ENCODE peak calls at places on chromosomes 4 and X, in six cellular contexts. Z is colonic mucosa; O is PC-3; Q is fibroblast of pulmonary artery; B is A549; Y is CD8-positive, alpha-beta memory T cell. N is an unnamed sample.

GRCh38 chr4:7166981-7167700 is 25.2 kb upstream of the SORCS2 start:
- DNase-seq in Z (no peak), O (no peak), Q (no peak), B (no peak), Y (no peak), N (no peak)

GRCh38 chr4:69322055-69322454 is 41.8 kb downstream of the UGT2B28 start:
- DNase-seq in Z (no peak), O (peak), Q (peak), B (no peak), Y (no peak), N (no peak)

GRCh38 chrX:106286053-106286650 is 118.0 kb downstream of the PWWP3B start:
- DNase-seq in Z (no peak), O (peak), Q (peak), B (no peak), Y (no peak), N (no peak)

GRCh38 chrX:147803948-147804347 is 107.8 kb upstream of the FMR1 start:
- DNase-seq in Z (no peak), O (peak), Q (peak), B (peak), Y (no peak), N (no peak)

GRCh38 chr4:85776579-85776978 is 301.6 kb downstream of the ARHGAP24 start:
- DNase-seq in Z (no peak), O (peak), Q (peak), B (no peak), Y (no peak), N (no peak)

GRCh38 chr4:36399762-36400353 is 118.4 kb downstream of the DTHD1 start:
- DNase-seq in Z (peak), O (peak), Q (peak), B (no peak), Y (peak), N (peak)

GRCh38 chr4:25650271-25650670 is 5.4 kb upstream of the SLC34A2 start:
- DNase-seq in Z (no peak), O (no peak), Q (no peak), B (no peak), Y (no peak), N (no peak)

GRCh38 chrX:133369065-133369464 is 46.2 kb downstream of the GPC4 start:
- DNase-seq in Z (no peak), O (no peak), Q (no peak), B (no peak), Y (no peak), N (no peak)

GRCh38 chr4:112140536-112140935 is 4.7 kb upstream of the FAM241A start:
- DNase-seq in Z (no peak), O (no peak), Q (peak), B (no peak), Y (no peak), N (no peak)

GRCh38 chrX:17472424-17472823 is 97.4 kb downstream of the NHS start:
- DNase-seq in Z (no peak), O (no peak), Q (no peak), B (no peak), Y (no peak), N (no peak)

GRCh38 chr4:26692014-26692726 is 108.3 kb downstream of the TBC1D19 start:
- DNase-seq in Z (no peak), O (peak), Q (no peak), B (no peak), Y (no peak), N (no peak)

GRCh38 chrX:139924696-139925094 is 8.2 kb downstream of the ATP11C start:
- DNase-seq in Z (no peak), O (no peak), Q (no peak), B (no peak), Y (no peak), N (no peak)

GRCh38 chr4:137359691-137360315 is 172.5 kb downstream of the PCDH18 start:
- DNase-seq in Z (no peak), O (no peak), Q (no peak), B (no peak), Y (no peak), N (no peak)

GRCh38 chr4:71449878-71450277 is 111.1 kb downstream of the SLC4A4 start:
- DNase-seq in Z (no peak), O (no peak), Q (no peak), B (no peak), Y (no peak), N (no peak)
- H3K4me3 ChIP-seq in Z (no peak), O (no peak), Q (no peak), B (no peak), Y (no peak), N (no peak)

DNA sequence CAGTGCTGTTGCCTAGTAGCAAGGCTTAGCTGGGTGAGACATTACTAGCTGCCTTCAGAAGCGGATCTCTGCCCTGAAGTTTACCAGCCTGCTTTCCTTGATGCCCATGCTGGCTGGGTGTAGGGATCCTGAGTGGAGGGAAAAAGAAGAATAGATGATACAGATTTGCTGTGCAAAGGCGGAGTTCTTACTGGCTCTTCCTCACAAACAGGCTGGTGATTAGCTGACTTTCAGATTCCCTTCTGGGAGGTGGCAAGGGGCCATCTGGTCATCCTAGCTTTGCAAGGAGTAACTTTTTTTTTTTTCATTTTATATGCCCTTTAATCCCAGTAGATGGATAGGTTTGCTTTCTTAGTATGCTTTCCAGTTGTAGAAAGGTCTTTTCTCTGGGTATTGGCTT is 44.8 kb downstream of the SMARCA5 start:
- DNase-seq in Z (no peak), O (no peak), Q (no peak), B (no peak), Y (no peak), N (no peak)
- H3K4me3 ChIP-seq in Z (no peak), O (no peak), Q (no peak), B (no peak), Y (no peak), N (no peak)

DNA sequence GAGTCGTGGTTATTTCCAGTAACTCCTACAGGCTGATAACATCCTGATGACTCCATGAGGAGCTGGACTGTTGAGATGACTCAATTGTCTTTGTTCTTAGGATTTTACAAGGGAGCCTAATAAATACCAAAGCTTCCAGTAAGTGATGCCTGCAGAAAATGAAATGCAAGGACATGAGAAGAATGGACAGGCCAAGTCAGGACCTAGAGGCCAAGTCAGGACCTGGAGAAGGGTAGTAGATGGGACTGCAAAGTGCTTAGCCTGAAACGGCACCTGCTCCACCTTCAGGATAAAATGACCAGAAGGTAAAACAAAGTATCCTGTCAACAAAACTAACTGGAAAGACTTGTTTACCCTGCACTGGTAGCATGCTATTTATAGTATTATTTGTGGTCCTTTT is 6.4 kb upstream of the SLC10A6 start:
- DNase-seq in Z (no peak), O (peak), Q (peak), B (no peak), Y (no peak), N (no peak)
- H3K4me3 ChIP-seq in Z (no peak), O (peak), Q (no peak), B (no peak), Y (no peak), N (no peak)

GRCh38 chr4:173917255-173917960 is 366.1 kb downstream of the FBXO8 start:
- DNase-seq in Z (no peak), O (no peak), Q (peak), B (no peak), Y (no peak), N (no peak)
- H3K4me3 ChIP-seq in Z (no peak), O (no peak), Q (no peak), B (no peak), Y (no peak), N (no peak)

DNA sequence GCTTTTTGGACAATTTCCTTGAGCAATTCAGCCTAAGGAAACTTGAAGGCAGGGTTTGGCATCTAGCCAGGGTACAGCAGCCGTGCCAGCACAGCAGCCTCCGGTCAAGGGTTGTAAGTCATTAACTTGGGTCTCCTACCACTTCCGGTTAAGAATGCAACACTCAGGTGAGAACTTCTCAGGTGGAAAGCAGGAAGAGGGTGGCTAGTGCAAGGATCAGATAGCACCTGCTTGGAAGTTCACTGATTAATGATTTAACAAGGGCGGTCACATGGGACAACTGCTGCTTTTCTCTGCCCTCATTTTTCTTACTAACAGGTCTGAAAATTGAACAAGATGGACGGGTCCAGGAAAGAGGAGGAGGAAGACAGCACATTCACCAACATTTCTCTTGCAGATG is 30.1 kb upstream of the SCOC start:
- DNase-seq in Z (peak), O (peak), Q (peak), B (peak), Y (no peak), N (no peak)
- H3K4me3 ChIP-seq in Z (no peak), O (no peak), Q (no peak), B (peak), Y (no peak), N (no peak)

GRCh38 chr4:15777697-15778096 is 431 bp upstream of the CD38 start:
- DNase-seq in Z (no peak), O (no peak), Q (no peak), B (no peak), Y (no peak), N (no peak)
- H3K4me3 ChIP-seq in Z (no peak), O (no peak), Q (no peak), B (peak), Y (peak), N (peak)

GRCh38 chrX:1462596-1463251 is 10.0 kb upstream of the ASMTL start:
- DNase-seq in Z (no peak), O (peak), Q (peak), B (no peak), Y (peak), N (peak)

GRCh38 chrX:1466232-1466661 is 13.5 kb upstream of the ASMTL start:
- DNase-seq in Z (peak), O (no peak), Q (no peak), B (no peak), Y (no peak), N (no peak)

GRCh38 chrX:1463581-1464281 is 11.0 kb upstream of the ASMTL start:
- DNase-seq in Z (no peak), O (no peak), Q (no peak), B (no peak), Y (no peak), N (peak)

GRCh38 chrX:1465261-1466231 is 12.8 kb upstream of the ASMTL start:
- DNase-seq in Z (peak), O (no peak), Q (no peak), B (no peak), Y (no peak), N (peak)

DNA sequence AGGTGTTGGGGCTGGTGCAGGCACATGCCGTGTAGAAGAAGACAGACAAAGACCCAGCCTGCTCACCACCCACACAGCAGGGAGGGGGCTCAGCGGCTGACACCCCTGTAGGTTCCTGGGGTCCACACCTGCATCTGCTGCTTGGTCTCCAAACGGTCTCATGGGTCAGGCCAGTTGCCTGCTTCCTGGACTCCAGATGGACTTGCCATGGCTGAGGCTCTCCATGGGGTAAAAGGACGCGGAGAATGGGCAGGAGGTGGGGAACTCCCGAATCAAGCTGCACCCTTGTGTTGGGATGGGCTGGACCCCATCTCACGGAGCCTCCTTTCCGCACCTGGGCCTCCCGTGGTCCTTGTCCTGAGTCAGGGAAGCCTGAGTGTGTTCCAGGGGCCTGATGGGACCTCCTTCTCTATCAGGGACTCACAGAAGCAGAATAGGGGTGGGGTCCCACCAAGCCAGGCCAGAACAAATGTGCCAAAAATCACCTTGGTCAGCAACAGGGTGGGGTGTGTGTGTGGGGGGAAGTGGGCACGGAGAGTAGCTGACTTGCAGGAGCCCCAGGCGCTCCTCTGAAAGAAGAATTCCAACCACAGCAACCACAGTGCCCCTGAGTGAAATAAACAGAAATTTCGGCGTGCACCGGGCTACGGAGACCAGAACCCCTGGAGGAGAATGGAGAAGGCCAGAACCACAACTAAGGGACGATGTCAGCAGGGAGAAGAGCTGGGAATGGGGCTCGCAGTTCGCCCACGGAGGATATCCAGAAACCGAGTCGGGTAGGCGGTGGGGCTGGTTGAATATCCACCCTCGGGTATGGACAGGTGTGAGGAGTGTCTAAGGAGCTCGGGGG is 11.8 kb upstream of the ASMTL start:
- DNase-seq in Z (no peak), O (no peak), Q (no peak), B (no peak), Y (peak), N (peak)
- H3K4me3 ChIP-seq in Z (no peak), O (no peak), Q (no peak), B (no peak), Y (peak), N (peak)

DNA sequence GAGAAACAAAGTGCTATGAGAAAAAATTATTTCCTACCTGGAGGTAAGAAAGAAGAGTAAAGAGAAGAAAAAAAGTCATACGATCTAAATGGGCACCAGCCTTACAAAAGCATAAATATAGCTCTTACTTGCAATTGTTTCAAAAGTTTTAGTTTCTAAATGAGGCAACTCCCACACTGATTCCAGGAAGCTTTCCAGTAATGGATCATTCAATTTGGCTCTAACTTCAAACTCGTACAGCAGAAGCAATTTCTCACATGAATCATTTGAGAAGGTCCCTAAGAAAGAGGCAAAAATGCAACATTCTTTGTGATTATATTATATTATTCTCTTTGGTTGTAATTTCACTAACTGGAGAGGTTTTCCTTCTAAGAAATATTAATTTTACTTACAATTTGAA is 109.9 kb downstream of the DLG3 start:
- DNase-seq in Z (no peak), O (no peak), Q (peak), B (no peak), Y (no peak), N (no peak)
- H3K4me3 ChIP-seq in Z (no peak), O (no peak), Q (no peak), B (no peak), Y (no peak), N (no peak)

GRCh38 chr4:102823464-102823863 is 3.9 kb downstream of the UBE2D3 start:
- DNase-seq in Z (no peak), O (no peak), Q (no peak), B (no peak), Y (no peak), N (no peak)

GRCh38 chr4:102819588-102820365 is 7.6 kb downstream of the UBE2D3 start:
- DNase-seq in Z (no peak), O (no peak), Q (no peak), B (no peak), Y (peak), N (no peak)

GRCh38 chr4:102815981-102816380 is 11.4 kb downstream of the UBE2D3 start:
- DNase-seq in Z (no peak), O (peak), Q (peak), B (peak), Y (no peak), N (no peak)

GRCh38 chr4:102817021-102817605 is 10.2 kb downstream of the UBE2D3 start:
- DNase-seq in Z (no peak), O (no peak), Q (no peak), B (no peak), Y (no peak), N (no peak)

DNA sequence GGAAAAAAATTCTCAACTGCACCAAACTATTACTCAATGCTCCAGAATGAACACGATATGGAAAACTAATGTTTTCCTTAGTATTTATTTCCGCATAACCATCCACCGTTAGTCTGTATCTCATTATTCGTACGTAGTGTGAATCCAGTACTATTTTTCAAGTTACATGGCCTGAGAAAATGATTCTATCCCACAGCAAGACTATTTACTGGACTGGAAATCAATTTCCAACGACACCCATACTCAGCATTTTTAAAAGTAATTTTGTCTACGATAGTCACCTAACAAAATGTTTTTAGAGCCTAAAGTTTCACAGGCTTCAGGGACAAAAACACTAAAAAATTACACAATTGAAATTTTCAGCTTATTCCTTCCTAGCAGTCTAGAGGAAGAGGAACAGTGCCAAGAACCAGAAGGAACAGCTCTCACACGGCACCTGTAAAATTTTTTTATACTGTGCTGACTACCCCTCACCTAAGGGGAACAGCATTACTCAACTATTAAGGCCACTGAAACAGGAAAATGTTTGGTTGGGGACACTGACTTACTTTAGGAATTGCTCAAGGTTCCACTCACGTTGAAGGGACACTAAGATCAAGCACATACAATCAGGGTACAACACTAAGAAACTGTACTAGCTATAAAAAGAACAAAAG is 9.6 kb downstream of the UBE2D3 start:
- DNase-seq in Z (no peak), O (no peak), Q (no peak), B (no peak), Y (no peak), N (no peak)
- H3K4me3 ChIP-seq in Z (no peak), O (no peak), Q (no peak), B (no peak), Y (peak), N (no peak)

DNA sequence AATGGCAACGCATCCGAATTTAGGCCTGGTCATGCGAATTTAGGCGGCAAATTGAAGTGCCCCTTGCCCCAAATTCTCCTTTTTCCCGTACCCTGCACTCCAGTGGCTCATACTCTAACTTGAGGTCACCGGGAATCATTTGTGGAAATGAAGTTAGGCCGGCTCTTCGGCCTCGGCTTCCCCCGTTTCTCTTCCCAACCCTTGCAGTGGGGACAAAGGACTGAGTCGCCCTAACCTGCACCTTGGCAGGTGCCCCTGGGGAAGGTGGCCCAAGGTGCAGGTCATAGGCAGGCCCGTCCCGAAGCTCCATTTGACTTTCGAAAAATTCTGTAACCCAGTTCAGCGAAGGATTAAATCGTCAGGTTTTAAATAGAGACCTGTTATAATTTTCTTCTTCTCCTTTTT is 811 bp downstream of the SRD5A3 start:
- DNase-seq in Z (no peak), O (no peak), Q (no peak), B (no peak), Y (no peak), N (no peak)
- H3K4me3 ChIP-seq in Z (peak), O (peak), Q (peak), B (peak), Y (peak), N (peak)

N was measured in CD8-positive, alpha-beta T cell.